ENCODE peak calls at places on chromosomes 13 and 19, in five cellular contexts. V is amniotic epithelial cell, A is LHCN-M2, L is aorta, Q is left cardiac atrium. O is an unnamed sample.
A peak's percentile ranks its signal among the peaks of the same experiment; 100 is the strongest.

GRCh38 chr19:871446-872265 is 12.2 kb downstream of the CFD start:
- DNase-seq in V (no peak), A (no peak), L (no peak), Q (no peak), O (no peak)

GRCh38 chr13:74450976-74451375 is 316.8 kb upstream of the KLF12 start:
- DNase-seq in V (no peak), A (no peak), L (no peak), Q (no peak), O (no peak)

GRCh38 chr19:21023901-21024300 is 3.4 kb downstream of the ZNF430 start:
- DNase-seq in V (peak; percentile 45), A (peak; percentile 71), L (no peak), Q (no peak), O (no peak)

GRCh38 chr19:18999016-18999758 is 34.1 kb downstream of the SUGP2 start:
- DNase-seq in V (peak; percentile 14), A (no peak), L (no peak), Q (peak; percentile 49), O (peak; percentile 56)

GRCh38 chr19:38422405-38422804 is 3.6 kb downstream of the RASGRP4 start:
- DNase-seq in V (no peak), A (no peak), L (no peak), Q (no peak), O (no peak)

GRCh38 chr19:16627194-16627927 is 643 bp downstream of the MED26 start:
- DNase-seq in V (no peak), A (no peak), L (peak; percentile 82), Q (peak; percentile 31), O (peak; percentile 31)

GRCh38 chr19:19637523-19638251 is 5.8 kb downstream of the GMIP start:
- DNase-seq in V (no peak), A (no peak), L (no peak), Q (no peak), O (no peak)

GRCh38 chr19:16949496-16950023 is 60.8 kb downstream of the F2RL3 start:
- DNase-seq in V (no peak), A (no peak), L (no peak), Q (no peak), O (no peak)

GRCh38 chr19:18501351-18501750 is 20.5 kb downstream of the ELL start:
- DNase-seq in V (no peak), A (no peak), L (no peak), Q (no peak), O (no peak)

GRCh38 chr19:35211545-35212230 is 16.9 kb downstream of the FAM187B start:
- DNase-seq in V (no peak), A (no peak), L (no peak), Q (peak; percentile 74), O (no peak)

GRCh38 chr13:59112375-59112774 is 1051.4 kb downstream of the DIAPH3 start:
- DNase-seq in V (peak; percentile 100), A (peak; percentile 84), L (no peak), Q (peak; percentile 25), O (peak; percentile 20)

GRCh38 chr13:75196112-75196855 is 285.7 kb downstream of the TBC1D4 start:
- DNase-seq in V (peak; percentile 80), A (peak; percentile 89), L (no peak), Q (no peak), O (no peak)